ENCODE peak calls at places on chromosome 15, in four cellular contexts. V, F, H and P are unnamed samples.

GRCh38 chr15:100703032-100703578 is 100.7 kb downstream of the ASB7 start:
- DNase-seq in H (no peak), F (no peak), V (no peak), P (peak)

GRCh38 chr15:28147827-28148226 is 48.7 kb upstream of the OCA2 start:
- DNase-seq in H (no peak), F (no peak), V (no peak), P (no peak)

GRCh38 chr15:63054985-63055384 is 12.4 kb downstream of the TPM1 start:
- DNase-seq in F (no peak), V (no peak), H (peak), P (no peak)

GRCh38 chr15:73231661-73232443 is 136.9 kb downstream of the HCN4 start:
- DNase-seq in H (no peak), F (no peak), V (no peak), P (no peak)

GRCh38 chr15:75307778-75308390 is 25.2 kb downstream of the GOLGA6D start:
- DNase-seq in F (no peak), V (no peak), H (peak), P (peak)

GRCh38 chr15:69357773-69358765 is 56.1 kb upstream of the KIF23 start:
- DNase-seq in V (no peak), F (no peak), H (no peak), P (no peak)

GRCh38 chr15:68644088-68644904 is 65.5 kb downstream of the CORO2B start:
- DNase-seq in F (no peak), V (no peak), H (peak), P (no peak)

GRCh38 chr15:47908950-47909670 is 191.8 kb downstream of the SEMA6D start:
- DNase-seq in F (no peak), V (no peak), H (peak), P (no peak)

GRCh38 chr15:70164156-70164900 is 66.6 kb upstream of the TLE3 start:
- DNase-seq in V (no peak), F (no peak), H (no peak), P (no peak)

GRCh38 chr15:80750591-80750990 is 28.6 kb upstream of the CEMIP start:
- DNase-seq in H (no peak), V (no peak), F (no peak), P (no peak)

GRCh38 chr15:80747317-80748053 is 31.7 kb upstream of the CEMIP start:
- DNase-seq in F (no peak), H (no peak), V (no peak), P (no peak)

GRCh38 chr15:80752204-80752603 is 27.0 kb upstream of the CEMIP start:
- DNase-seq in V (no peak), F (no peak), H (no peak), P (no peak)

GRCh38 chr15:80745888-80746287 is 33.3 kb upstream of the CEMIP start:
- DNase-seq in H (no peak), V (no peak), F (no peak), P (no peak)

GRCh38 chr15:80749589-80749988 is 29.6 kb upstream of the CEMIP start:
- DNase-seq in F (no peak), H (no peak), V (no peak), P (no peak)
- TF ChIP-seq CTCF in F (no peak), H (no peak), V (no peak), P (no peak)

GRCh38 chr15:91704343-91704742 is 149.2 kb upstream of the SLCO3A1 start:
- DNase-seq in V (no peak), H (no peak), F (no peak), P (no peak)

GRCh38 chr15:91711384-91712082 is 142.0 kb upstream of the SLCO3A1 start:
- DNase-seq in H (no peak), V (no peak), F (no peak), P (no peak)

GRCh38 chr15:91710072-91710471 is 143.4 kb upstream of the SLCO3A1 start:
- DNase-seq in F (no peak), V (no peak), H (no peak), P (no peak)

DNA sequence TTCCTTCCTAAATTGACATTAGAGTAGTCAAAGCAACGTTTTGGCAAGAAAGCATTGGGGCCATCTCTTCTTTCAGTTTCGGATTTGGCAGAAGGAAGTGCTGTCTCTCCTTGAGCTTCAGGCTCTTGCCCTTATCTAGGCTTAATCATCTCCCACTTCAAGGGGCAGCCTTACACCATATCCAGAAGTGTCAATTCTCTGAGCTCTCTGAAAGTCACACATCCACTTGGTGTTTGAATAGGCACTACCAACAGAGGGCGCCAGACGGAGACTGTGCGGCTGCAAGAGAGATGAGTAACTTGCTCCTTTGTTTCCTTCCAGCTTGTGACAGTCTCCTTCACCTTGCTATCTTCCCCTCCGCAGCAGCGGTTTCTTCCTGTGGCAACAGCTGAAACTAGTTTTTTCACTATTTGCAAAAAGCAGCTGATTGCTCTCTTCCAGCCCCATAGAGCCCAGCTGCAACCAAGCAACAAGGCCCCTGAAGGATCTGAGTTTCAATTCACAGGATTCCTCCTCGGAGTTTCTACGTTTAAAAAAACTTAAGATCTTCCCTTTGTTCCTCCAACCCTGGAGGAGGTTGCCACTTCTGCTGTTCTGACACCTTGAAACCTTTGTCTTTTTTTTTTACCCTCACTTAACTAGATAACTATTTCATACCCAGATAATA is 147.0 kb upstream of the SLCO3A1 start:
- DNase-seq in H (peak), V (peak), F (peak), P (peak)
- TF ChIP-seq CTCF in H (peak), V (peak), F (peak), P (peak)

DNA sequence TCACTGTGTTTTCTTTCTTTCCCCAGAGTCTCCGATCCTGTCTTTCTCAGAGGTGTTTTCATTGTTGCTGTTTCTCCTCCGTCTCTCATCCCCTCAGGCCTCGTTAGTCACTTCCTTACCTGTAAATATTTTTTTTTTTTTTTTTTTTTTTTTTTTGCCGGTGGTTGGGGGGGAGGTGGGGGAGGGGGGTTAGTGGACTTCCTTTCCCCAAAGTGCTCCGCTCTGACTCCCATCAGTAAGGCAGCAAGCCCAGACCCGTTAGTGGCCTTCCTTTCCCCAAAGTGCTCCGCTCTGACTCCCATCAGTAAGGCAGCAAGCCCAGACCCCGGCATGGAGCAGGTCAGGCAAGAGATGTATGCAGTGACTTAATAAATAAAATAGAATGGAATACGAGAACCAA is 97.1 kb upstream of the TNFAIP8L3 start:
- DNase-seq in H (no peak), F (no peak), V (no peak), P (no peak)
- TF ChIP-seq CTCF in H (no peak), F (no peak), V (no peak), P (no peak)

DNA sequence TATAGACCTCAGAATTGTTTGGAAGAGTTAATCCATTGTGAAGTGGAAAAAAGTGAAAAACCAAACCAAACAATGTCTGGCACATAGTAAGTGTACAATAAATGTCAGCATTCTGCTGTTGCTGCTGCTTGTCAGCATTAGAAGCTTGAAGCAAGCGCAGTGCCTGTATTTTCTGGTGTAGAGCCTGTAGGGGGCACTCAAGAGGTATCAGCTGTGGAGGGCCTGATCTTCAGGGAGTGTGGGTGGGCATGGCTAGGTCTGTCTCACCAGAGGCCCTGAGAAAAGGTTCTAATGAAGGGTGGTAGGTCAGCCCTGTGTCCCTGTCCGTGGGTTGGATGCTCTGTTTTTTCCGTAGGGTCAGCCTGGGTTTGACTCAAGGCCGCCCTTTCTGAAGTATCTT is 3.6 kb downstream of the ADAMTSL3 start:
- DNase-seq in F (no peak), H (peak), V (no peak), P (no peak)
- TF ChIP-seq CTCF in F (no peak), H (peak), V (no peak), P (no peak)

GRCh38 chr15:77649610-77650009 is 16.9 kb upstream of the LINGO1 start:
- DNase-seq in V (no peak), H (no peak), F (no peak), P (no peak)

GRCh38 chr15:77647961-77648360 is 15.2 kb upstream of the LINGO1 start:
- DNase-seq in H (no peak), V (no peak), F (no peak), P (no peak)

GRCh38 chr15:77653832-77654480 is 21.2 kb upstream of the LINGO1 start:
- DNase-seq in H (no peak), V (no peak), F (no peak), P (no peak)

GRCh38 chr15:77649019-77649418 is 16.3 kb upstream of the LINGO1 start:
- DNase-seq in H (no peak), V (no peak), F (no peak), P (no peak)

DNA sequence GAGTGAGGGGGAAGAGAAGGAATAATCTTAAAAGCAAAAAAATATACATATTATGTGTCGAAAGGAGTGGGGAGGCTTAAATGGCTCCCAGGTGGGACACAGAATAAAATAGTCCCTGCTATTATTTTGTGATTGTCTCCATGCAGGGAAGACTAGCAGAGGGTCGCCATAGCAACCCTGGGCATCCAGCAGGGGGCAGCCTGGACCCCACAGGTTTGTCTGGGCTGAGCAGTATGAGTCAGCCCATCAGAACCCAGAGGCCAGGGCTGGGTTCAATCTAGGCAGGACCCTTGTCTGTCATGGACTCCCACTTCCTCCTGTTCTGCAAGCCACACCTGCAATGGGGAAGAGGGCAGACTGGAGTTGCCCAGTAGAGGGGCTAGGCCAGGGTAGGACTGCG is 17.6 kb upstream of the LINGO1 start:
- DNase-seq in H (peak), V (no peak), F (no peak), P (no peak)
- TF ChIP-seq CTCF in H (peak), V (no peak), F (peak), P (peak)

DNA sequence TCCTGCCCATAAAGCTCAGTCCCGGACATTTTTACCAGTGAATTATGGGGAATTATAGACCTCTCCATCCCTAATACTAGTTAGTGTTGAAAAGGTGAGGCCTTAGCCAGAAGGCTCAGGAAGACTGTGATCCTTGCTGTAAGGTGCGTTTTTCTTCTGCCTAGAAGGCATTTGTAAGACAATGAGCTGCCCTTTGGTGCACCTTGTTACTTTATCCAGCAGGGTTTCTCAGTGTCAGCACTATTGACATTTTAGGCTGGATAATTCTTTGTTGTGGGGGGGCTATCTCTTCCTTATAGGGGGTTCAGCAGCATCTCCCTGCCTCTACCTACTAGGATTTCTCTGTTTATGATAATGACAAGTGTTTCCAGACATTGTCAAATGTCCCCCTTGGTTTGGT is 108.1 kb upstream of the ABHD17C start:
- DNase-seq in F (no peak), V (no peak), H (no peak), P (no peak)
- TF ChIP-seq CTCF in F (no peak), V (no peak), H (no peak), P (no peak)

GRCh38 chr15:37679627-37680026 is 254.8 kb upstream of the TMCO5A start:
- DNase-seq in H (no peak), F (no peak), V (no peak), P (no peak)

GRCh38 chr15:37678124-37678523 is 256.3 kb upstream of the TMCO5A start:
- DNase-seq in H (no peak), V (no peak), F (no peak), P (no peak)

GRCh38 chr15:37682304-37682703 is 252.1 kb upstream of the TMCO5A start:
- DNase-seq in V (no peak), F (no peak), H (peak), P (no peak)
- TF ChIP-seq CTCF in V (no peak), F (no peak), H (peak), P (no peak)

GRCh38 chr15:85318048-85318731 is 62.2 kb upstream of the AKAP13 start:
- DNase-seq in H (peak), F (no peak), V (no peak), P (peak)
- TF ChIP-seq CTCF in H (peak), F (no peak), V (no peak), P (no peak)

DNA sequence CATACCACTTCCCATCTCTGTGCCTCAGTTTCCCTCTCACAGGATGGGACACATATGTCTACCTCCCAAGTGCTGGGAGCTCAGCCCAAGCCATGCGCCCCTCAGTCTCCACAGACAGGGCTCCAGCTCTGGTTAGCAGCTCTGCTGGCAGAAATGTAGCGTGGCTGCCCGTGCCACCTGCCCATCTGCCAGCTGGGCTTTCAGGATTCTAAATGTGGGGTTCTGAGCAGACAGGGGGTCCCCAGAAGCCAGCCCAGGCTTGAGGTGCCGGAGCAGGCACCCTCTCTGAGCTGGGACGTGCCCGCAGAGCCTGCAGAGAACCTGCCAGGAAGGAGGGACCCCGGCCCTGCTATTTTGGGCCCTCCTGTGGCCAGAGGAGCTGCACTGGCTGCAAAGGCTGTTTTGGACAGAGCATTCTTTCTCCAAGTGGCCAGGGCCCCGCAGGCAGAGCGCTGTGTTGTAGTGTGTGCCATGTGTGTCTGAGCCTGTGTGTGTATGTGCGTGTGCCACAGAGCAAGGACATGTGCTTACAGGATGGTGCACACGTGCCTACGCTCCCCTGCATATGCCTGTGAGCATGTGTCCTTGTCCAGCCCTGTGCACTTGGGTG is 31.7 kb downstream of the PSTPIP1 start:
- DNase-seq in V (peak), F (peak), H (no peak), P (no peak)
- TF ChIP-seq CTCF in V (no peak), F (no peak), H (no peak), P (no peak)

GRCh38 chr15:61000276-61000675 is 228.8 kb downstream of the RORA start:
- DNase-seq in H (no peak), F (no peak), V (no peak), P (no peak)

GRCh38 chr15:60993948-60994347 is 235.2 kb downstream of the RORA start:
- DNase-seq in F (no peak), H (no peak), V (no peak), P (no peak)

GRCh38 chr15:60993008-60993407 is 236.1 kb downstream of the RORA start:
- DNase-seq in F (no peak), V (no peak), H (no peak), P (no peak)

GRCh38 chr15:60989696-60990095 is 239.4 kb downstream of the RORA start:
- DNase-seq in V (no peak), H (no peak), F (no peak), P (no peak)

DNA sequence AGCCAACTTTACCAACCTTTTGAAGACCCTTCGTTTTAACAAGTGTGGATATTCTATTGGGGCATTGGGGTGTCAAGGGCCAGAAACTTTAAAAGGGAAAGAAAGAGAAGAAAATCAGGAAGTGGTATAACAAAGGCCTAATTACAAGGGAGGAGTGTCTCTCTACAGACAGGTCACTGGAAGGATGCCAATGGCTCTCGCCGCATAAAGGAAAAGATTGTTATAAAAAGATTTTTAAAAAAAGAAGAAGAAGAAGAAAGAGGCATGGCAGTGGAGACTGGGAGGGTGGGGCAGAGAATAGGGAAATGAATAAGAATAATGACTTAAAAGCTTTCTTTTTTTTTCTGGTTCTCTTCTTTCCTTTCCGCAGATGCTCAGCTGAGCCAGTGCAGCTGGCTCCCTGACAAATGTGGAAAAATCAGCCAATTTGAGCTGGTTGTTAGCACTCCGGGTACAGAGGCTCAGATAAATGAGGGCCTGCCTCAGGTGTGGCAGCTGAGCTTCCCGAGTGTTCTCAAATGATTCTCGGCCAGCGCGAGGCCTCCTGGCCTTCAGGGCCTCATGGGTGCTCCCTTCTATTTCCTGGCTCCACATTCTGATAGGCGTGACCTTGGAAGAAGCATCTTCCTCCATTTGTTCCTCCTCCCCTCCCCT is 234.1 kb downstream of the RORA start:
- DNase-seq in H (no peak), F (no peak), V (no peak), P (no peak)
- TF ChIP-seq CTCF in H (no peak), F (no peak), V (no peak), P (no peak)